ENCODE peak calls at places on chromosomes 11 and 22, in five cellular contexts. Y is NCI-H748 treated with DMSO at 0.1 percent for 48 hours, F is ACHN, T is DMS79, X is cerebellum. U is an unnamed sample.

GRCh38 chr22:27470169-27470772 is 331.3 kb downstream of the MN1 start:
- DNase-seq in Y (no peak), F (no peak), T (no peak), X (no peak), U (no peak)

GRCh38 chr11:16987205-16987568 is 27.0 kb downstream of the PLEKHA7 start:
- DNase-seq in Y (no peak), F (no peak), T (no peak), X (no peak), U (no peak)

GRCh38 chr11:68961245-68961644 is 19.5 kb downstream of the MRGPRD start:
- DNase-seq in Y (no peak), F (no peak), T (no peak), X (no peak), U (no peak)

GRCh38 chr11:95794086-95794485 is 3.8 kb downstream of the CEP57 start:
- DNase-seq in Y (no peak), F (no peak), T (no peak), X (no peak), U (no peak)

GRCh38 chr11:87239001-87239400 is 201.3 kb downstream of the TMEM135 start:
- DNase-seq in Y (no peak), F (no peak), T (no peak), X (no peak), U (no peak)

GRCh38 chr11:1055109-1055703 is 18.7 kb upstream of the MUC6 start:
- DNase-seq in Y (no peak), F (no peak), T (no peak), X (no peak), U (no peak)

GRCh38 chr22:27662359-27663030 is 139.1 kb downstream of the MN1 start:
- DNase-seq in Y (no peak), F (no peak), T (no peak), X (no peak), U (no peak)

GRCh38 chr22:45948081-45948648 is 28.8 kb downstream of the WNT7B start:
- DNase-seq in Y (no peak), F (no peak), T (peak), X (no peak), U (no peak)

GRCh38 chr11:12090761-12091261 is 19.6 kb upstream of the MICAL2 start:
- DNase-seq in Y (peak), F (no peak), T (peak), X (no peak), U (no peak)

GRCh38 chr11:14537134-14537599 is 17.0 kb upstream of the PSMA1 start:
- DNase-seq in Y (peak), F (peak), T (no peak), X (peak), U (peak)

GRCh38 chr22:22403771-22404170 is 104.8 kb downstream of the ZNF280B start:
- DNase-seq in Y (no peak), F (no peak), T (no peak), X (no peak), U (no peak)

GRCh38 chr11:92489831-92490399 is 265.3 kb downstream of the FAT3 start:
- DNase-seq in Y (no peak), F (no peak), T (no peak), X (no peak), U (no peak)

GRCh38 chr11:94997437-94997836 is 23.9 kb downstream of the KDM4D start:
- DNase-seq in Y (no peak), F (no peak), T (no peak), X (no peak), U (no peak)

U was measured in NCI-H774.